ENCODE peak calls at places on chromosomes 13 and 19, in four cellular contexts. X is trophoblast cell, V is neuronal stem cell, C is H1. S is an unnamed sample.

GRCh38 chr19:38290631-38291147 is 13.4 kb upstream of the C19orf33 start:
- DNase-seq in X (no peak), V (no peak), C (no peak), S (peak)

GRCh38 chr19:15629003-15629880 is 11.5 kb upstream of the CYP4F3 start:
- DNase-seq in X (peak), V (peak), C (peak), S (peak)

GRCh38 chr13:48858523-48858922 is 117.2 kb upstream of the FNDC3A start:
- DNase-seq in X (no peak), V (no peak), C (no peak), S (no peak)

GRCh38 chr13:87684850-87685735 is 13.9 kb downstream of the SLITRK5 start:
- DNase-seq in X (no peak), V (no peak), C (no peak), S (no peak)

GRCh38 chr13:59247166-59247565 is 916.6 kb downstream of the DIAPH3 start:
- DNase-seq in X (no peak), V (no peak), C (no peak), S (no peak)

GRCh38 chr19:7366701-7367420 is 18.1 kb downstream of the ARHGEF18 start:
- DNase-seq in X (peak), V (no peak), C (no peak), S (peak)

GRCh38 chr13:94305463-94305862 is 174.0 kb downstream of the DCT start:
- DNase-seq in X (no peak), V (no peak), C (no peak), S (peak)

GRCh38 chr19:39825093-39825463 is 8.9 kb downstream of the DYRK1B start:
- DNase-seq in X (no peak), V (no peak), C (no peak), S (no peak)

GRCh38 chr19:18500820-18501219 is 21.1 kb downstream of the ELL start:
- DNase-seq in X (no peak), V (no peak), C (no peak), S (no peak)

GRCh38 chr19:45577111-45577905 is 7.3 kb downstream of the OPA3 start:
- DNase-seq in X (peak), V (no peak), C (no peak), S (peak)

GRCh38 chr13:73358606-73359005 is 299.8 kb downstream of the KLF5 start:
- DNase-seq in X (no peak), V (no peak), C (no peak), S (no peak)

GRCh38 chr13:28000567-28000966 is 12.1 kb upstream of the URAD start:
- DNase-seq in X (no peak), V (no peak), C (no peak), S (no peak)

GRCh38 chr13:19838726-19839342 is 24.6 kb downstream of the ZMYM5 start:
- DNase-seq in X (no peak), V (no peak), C (no peak), S (peak)

GRCh38 chr13:44555207-44555606 is 20.9 kb downstream of the TSC22D1 start:
- DNase-seq in X (peak), V (no peak), C (no peak), S (no peak)

GRCh38 chr13:110227864-110228643 is 78.9 kb downstream of the COL4A1 start:
- DNase-seq in X (no peak), V (no peak), C (no peak), S (no peak)

GRCh38 chr19:46373573-46374359 is 26.9 kb downstream of the PPP5C start:
- DNase-seq in X (peak), V (peak), C (peak), S (peak)

GRCh38 chr13:28385362-28385761 is 109.6 kb downstream of the FLT1 start:
- DNase-seq in X (no peak), V (no peak), C (no peak), S (no peak)

GRCh38 chr13:75836441-75836840 is 200.3 kb downstream of the LMO7 start:
- DNase-seq in X (peak), V (no peak), C (no peak), S (no peak)

GRCh38 chr13:45225370-45225769 is 24.5 kb upstream of the KCTD4 start:
- DNase-seq in X (no peak), V (no peak), C (no peak), S (no peak)

GRCh38 chr19:50994129-50994528 is 7.3 kb downstream of the KLK8 start:
- DNase-seq in X (no peak), V (no peak), C (no peak), S (no peak)

GRCh38 chr19:46791944-46792343 is 3.5 kb upstream of the SLC1A5 start:
- DNase-seq in X (peak), V (no peak), C (no peak), S (no peak)

GRCh38 chr19:19410553-19411550 is 5.4 kb downstream of the GATAD2A start:
- DNase-seq in X (no peak), V (no peak), C (no peak), S (no peak)

GRCh38 chr19:18218600-18218999 is 7.6 kb downstream of the PDE4C start:
- DNase-seq in X (no peak), V (no peak), C (no peak), S (no peak)

GRCh38 chr13:27979001-27979643 is 9.4 kb downstream of the URAD start:
- DNase-seq in X (no peak), V (no peak), C (no peak), S (no peak)

GRCh38 chr13:42215578-42216421 is 56.2 kb upstream of the AKAP11 start:
- DNase-seq in X (no peak), V (peak), C (no peak), S (peak)

GRCh38 chr13:37539176-37539575 is 59.4 kb downstream of the POSTN start:
- DNase-seq in X (no peak), V (no peak), C (no peak), S (no peak)

DNA sequence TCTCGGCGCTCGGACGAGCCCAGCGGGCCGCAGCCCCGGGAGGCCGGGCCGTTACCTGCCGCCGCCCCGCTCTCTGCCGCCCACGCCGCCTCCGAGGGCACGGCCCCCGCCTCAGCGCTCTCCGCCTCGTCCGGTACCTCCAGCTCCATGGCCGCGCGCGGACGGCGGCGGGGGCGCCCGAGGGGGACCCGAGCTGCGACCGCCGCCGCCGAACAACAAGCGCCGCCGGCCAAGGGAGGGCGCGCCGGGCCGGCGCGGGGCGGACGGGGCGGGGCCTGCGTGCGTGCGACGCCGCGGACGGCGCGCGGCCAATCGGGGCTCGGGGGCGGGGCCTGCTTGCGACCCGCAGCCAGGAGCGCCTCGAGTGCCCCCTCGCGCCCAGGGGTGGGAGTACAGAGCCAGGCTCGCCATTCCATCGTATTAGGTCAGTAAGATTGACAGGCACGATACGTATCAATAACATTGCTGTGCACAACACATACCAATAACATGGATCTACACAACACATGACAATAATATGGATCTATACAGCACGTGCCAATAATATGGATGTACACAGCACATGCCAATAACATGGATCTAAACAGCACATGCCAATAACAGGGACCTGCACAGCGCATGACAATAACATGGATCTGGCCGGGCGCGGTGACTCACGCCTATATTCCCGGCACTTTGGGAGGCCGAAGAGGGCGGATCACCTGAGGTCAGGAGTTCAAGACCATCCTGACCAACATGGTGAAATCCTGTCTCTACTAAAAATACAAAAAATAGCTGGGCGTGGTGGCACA is at the start of gene PIP5K1C:
- DNase-seq in X (peak), V (peak), C (peak), S (peak)
- H4K8ac ChIP-seq in X (peak), V (peak), C (peak), S (peak)

DNA sequence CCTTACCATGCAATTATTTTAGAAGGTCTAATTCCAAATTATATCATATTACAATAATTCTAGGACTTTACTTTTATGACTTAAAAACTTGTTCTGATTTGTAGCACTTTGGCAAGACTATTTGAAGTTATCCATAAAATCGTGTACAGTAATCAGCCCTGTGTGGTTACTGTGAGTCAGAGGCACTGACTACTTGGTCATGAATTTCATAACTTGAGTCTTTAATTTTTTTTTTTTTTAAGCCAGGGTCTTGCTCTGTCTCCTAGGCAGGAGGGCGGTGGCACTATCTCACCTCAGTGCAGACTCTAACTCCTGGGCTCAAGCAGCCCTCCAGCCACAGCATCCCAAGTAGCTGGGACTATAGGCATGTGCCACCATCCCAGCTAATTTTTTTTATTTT is 1319.2 kb upstream of the SLC10A2 start:
- DNase-seq in X (no peak), V (no peak), C (no peak), S (peak)
- H4K8ac ChIP-seq in X (no peak), V (no peak), C (no peak), S (no peak)

GRCh38 chr13:107238262-107238661 is 670.3 kb upstream of the ARGLU1 start:
- DNase-seq in X (no peak), V (no peak), C (no peak), S (no peak)

GRCh38 chr13:107239213-107239612 is 671.3 kb upstream of the ARGLU1 start:
- DNase-seq in X (no peak), V (no peak), C (no peak), S (no peak)

GRCh38 chr13:107231941-107232340 is 664.0 kb upstream of the ARGLU1 start:
- DNase-seq in X (no peak), V (no peak), C (no peak), S (no peak)

GRCh38 chr13:107233541-107233940 is 665.6 kb upstream of the ARGLU1 start:
- DNase-seq in X (no peak), V (no peak), C (no peak), S (no peak)

DNA sequence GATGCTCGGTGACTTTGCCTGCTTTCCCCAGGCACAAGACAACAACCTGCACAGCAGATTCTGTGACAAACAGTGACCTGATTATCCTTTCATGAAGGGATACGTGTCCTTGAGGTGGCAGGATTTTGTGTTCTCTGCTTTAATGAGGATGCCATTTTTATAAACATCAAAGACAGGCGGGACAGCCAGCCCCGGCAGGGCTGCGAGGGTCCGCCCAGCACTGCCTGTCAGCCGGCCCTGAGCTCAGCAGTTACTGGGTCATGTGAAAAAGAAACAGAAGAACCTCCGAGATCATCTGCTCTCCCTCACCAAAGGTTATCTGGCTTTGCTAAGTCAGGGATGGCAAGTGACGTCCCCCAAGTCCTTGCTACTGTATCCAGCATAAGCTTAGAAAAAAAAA is 666.4 kb upstream of the ARGLU1 start:
- DNase-seq in X (no peak), V (no peak), C (no peak), S (no peak)
- H4K8ac ChIP-seq in X (no peak), V (no peak), C (no peak), S (no peak)

DNA sequence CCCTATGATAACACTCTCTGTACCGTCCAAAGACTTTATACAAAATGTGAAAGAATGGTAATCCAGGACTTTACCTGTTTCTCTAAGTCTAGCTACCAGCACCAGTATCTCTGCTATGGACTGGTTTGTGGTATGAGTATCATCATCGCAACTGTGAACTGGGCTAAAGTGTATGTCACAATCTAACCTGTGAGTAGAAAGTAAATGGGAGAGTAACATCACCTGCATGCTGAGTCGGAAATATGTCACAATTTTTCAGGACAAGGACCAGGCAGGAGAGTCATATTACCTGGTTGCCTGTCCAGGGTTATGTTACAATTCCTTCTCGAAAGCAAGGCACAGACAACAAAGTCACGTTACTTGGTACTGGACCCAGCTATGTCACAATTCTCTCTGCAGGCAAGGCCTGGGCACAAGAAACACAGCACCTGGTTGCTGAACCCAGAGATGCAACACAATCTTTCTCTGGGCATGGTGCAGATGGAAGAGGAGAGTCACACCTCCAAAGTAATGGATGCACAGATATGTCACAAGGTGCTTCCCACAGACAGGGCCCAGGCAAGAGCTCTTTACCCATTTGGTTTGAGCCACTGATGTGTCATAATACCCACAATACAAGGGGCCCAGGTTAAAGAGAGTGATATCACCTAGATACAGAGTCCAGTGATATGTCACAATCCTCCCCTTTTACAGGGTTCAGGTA is 5.2 kb upstream of the ZNF43 start:
- DNase-seq in X (peak), V (no peak), C (no peak), S (no peak)
- H4K8ac ChIP-seq in X (no peak), V (no peak), C (no peak), S (no peak)

GRCh38 chr19:17215125-17215971 is at the start of gene USE1:
- DNase-seq in X (peak), V (peak), C (peak), S (peak)

GRCh38 chr19:17216058-17216670 is 1.0 kb downstream of the USE1 start:
- DNase-seq in X (no peak), V (no peak), C (no peak), S (no peak)

GRCh38 chr19:17213334-17213733 is 1.8 kb upstream of the USE1 start:
- DNase-seq in X (no peak), V (no peak), C (no peak), S (no peak)

GRCh38 chr19:17211547-17212446 is 3.4 kb upstream of the USE1 start:
- DNase-seq in X (no peak), V (no peak), C (no peak), S (no peak)

GRCh38 chr19:17214531-17215124 is 529 bp upstream of the USE1 start:
- DNase-seq in X (no peak), V (no peak), C (peak), S (no peak)
- H4K8ac ChIP-seq in X (peak), V (no peak), C (peak), S (peak)

DNA sequence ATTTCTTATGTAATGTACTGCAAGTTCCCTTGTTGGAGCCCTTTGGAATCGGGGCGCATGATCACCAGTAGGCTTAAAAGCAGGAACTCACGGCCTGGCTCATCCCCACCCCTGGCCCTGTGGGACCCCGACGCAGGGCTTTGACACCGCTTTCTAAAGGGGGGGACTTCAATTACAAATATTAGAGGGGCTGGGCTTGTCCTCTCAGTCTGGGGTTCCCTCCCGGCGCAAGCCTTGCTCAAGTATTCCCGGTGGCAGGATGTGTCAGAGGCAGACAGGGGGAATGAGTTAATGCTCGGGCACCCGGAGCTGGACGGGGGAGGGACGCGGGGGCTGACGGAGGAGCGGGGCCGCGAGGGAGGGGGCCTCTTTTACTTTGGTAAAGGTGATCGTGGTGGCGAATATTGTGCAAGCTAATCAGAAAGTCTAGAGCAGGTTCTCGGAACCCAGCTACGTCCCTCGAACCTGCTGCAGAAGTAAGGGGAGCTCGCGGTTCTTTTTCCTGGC is 1.2 kb downstream of the FGF14 start:
- DNase-seq in X (no peak), V (no peak), C (no peak), S (no peak)
- H4K8ac ChIP-seq in X (no peak), V (no peak), C (no peak), S (no peak)

GRCh38 chr13:30364133-30364532 is 56.8 kb upstream of the KATNAL1 start:
- DNase-seq in X (no peak), V (no peak), C (no peak), S (peak)
- H4K8ac ChIP-seq in X (peak), V (no peak), C (no peak), S (peak)

DNA sequence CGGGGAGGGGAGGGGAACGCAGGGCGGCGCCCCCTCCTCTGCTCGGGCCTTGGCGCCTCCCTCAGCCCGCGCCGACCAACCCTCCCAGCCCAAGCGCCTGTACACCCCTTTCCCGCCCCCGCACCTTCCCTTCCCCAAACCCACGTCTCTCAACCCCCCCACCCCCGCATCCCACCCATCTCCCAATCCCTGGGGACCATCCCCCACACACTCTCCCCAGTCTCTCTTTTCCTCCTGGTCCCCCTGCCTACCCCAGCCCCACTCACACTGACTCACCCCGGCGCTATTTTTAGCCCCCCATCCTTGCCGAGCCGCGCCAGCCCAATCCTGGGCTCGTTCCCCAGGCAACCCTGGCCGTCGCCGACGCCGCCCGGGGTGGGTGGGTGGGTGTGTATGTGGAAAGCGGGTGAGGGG is 11.7 kb downstream of the CIC start:
- DNase-seq in X (no peak), V (no peak), C (no peak), S (peak)
- H4K8ac ChIP-seq in X (peak), V (no peak), C (no peak), S (peak)